ENCODE peak calls at places on chromosomes 6 and 20, in seven cellular contexts. One of them, this sample, is unnamed.

GRCh38 chr6:137094411-137095008 is 49.7 kb upstream of the IL20RA start:
- DNase-seq in mucosa of descending colon: no peak
- DNase-seq in neural crest cell: peak; percentile 51
- DNase-seq in RWPE1: peak; percentile 73
- DNase-seq in suprapubic skin: peak; percentile 76
- DNase-seq in foreskin fibroblast: peak; percentile 70
- DNase-seq in AG10803: peak; percentile 70
- DNase-seq in this sample: peak; percentile 68

GRCh38 chr6:6333498-6333897 is 13.0 kb upstream of the F13A1 start:
- DNase-seq in mucosa of descending colon: no peak
- DNase-seq in neural crest cell: no peak
- DNase-seq in RWPE1: no peak
- DNase-seq in suprapubic skin: no peak
- DNase-seq in foreskin fibroblast: no peak
- DNase-seq in AG10803: peak; percentile 60
- DNase-seq in this sample: no peak

GRCh38 chr20:39773380-39774000 is 811.3 kb downstream of the DHX35 start:
- DNase-seq in mucosa of descending colon: no peak
- DNase-seq in neural crest cell: no peak
- DNase-seq in RWPE1: no peak
- DNase-seq in suprapubic skin: no peak
- DNase-seq in foreskin fibroblast: no peak
- DNase-seq in AG10803: peak; percentile 3
- DNase-seq in this sample: no peak

GRCh38 chr6:93418448-93419303 is 683 bp downstream of the EPHA7 start:
- DNase-seq in mucosa of descending colon: peak; percentile 33
- DNase-seq in neural crest cell: peak; percentile 58
- DNase-seq in RWPE1: peak; percentile 21
- DNase-seq in suprapubic skin: peak; percentile 54
- DNase-seq in foreskin fibroblast: peak; percentile 32
- DNase-seq in AG10803: no peak
- DNase-seq in this sample: no peak

GRCh38 chr6:30322527-30323501 is 3.9 kb upstream of the TRIM39 start:
- DNase-seq in mucosa of descending colon: no peak
- DNase-seq in neural crest cell: no peak
- DNase-seq in RWPE1: no peak
- DNase-seq in suprapubic skin: no peak
- DNase-seq in foreskin fibroblast: peak; percentile 27
- DNase-seq in AG10803: peak; percentile 66
- DNase-seq in this sample: no peak

GRCh38 chr20:47204008-47204745 is 152.3 kb downstream of the ZMYND8 start:
- DNase-seq in mucosa of descending colon: no peak
- DNase-seq in neural crest cell: no peak
- DNase-seq in RWPE1: peak; percentile 79
- DNase-seq in suprapubic skin: no peak
- DNase-seq in foreskin fibroblast: peak; percentile 81
- DNase-seq in AG10803: peak; percentile 43
- DNase-seq in this sample: no peak

GRCh38 chr6:45920819-45921511 is 94.7 kb downstream of the CLIC5 start:
- DNase-seq in mucosa of descending colon: no peak
- DNase-seq in neural crest cell: no peak
- DNase-seq in RWPE1: no peak
- DNase-seq in suprapubic skin: no peak
- DNase-seq in foreskin fibroblast: no peak
- DNase-seq in AG10803: no peak
- DNase-seq in this sample: no peak

GRCh38 chr6:8859501-8859900 is 424.2 kb upstream of the SLC35B3 start:
- DNase-seq in mucosa of descending colon: no peak
- DNase-seq in neural crest cell: no peak
- DNase-seq in RWPE1: no peak
- DNase-seq in suprapubic skin: no peak
- DNase-seq in foreskin fibroblast: no peak
- DNase-seq in AG10803: no peak
- DNase-seq in this sample: peak; percentile 15

GRCh38 chr6:26361544-26361943 is 3.5 kb upstream of the BTN3A2 start:
- DNase-seq in mucosa of descending colon: no peak
- DNase-seq in neural crest cell: no peak
- DNase-seq in RWPE1: no peak
- DNase-seq in suprapubic skin: no peak
- DNase-seq in foreskin fibroblast: no peak
- DNase-seq in AG10803: no peak
- DNase-seq in this sample: no peak

GRCh38 chr6:44527191-44527960 is 139.9 kb downstream of the CDC5L start:
- DNase-seq in mucosa of descending colon: no peak
- DNase-seq in neural crest cell: no peak
- DNase-seq in RWPE1: no peak
- DNase-seq in suprapubic skin: no peak
- DNase-seq in foreskin fibroblast: no peak
- DNase-seq in AG10803: peak; percentile 36
- DNase-seq in this sample: no peak

GRCh38 chr6:27836080-27836782 is 76.0 kb downstream of the OR2B2 start:
- DNase-seq in mucosa of descending colon: no peak
- DNase-seq in neural crest cell: no peak
- DNase-seq in RWPE1: no peak
- DNase-seq in suprapubic skin: no peak
- DNase-seq in foreskin fibroblast: no peak
- DNase-seq in AG10803: no peak
- DNase-seq in this sample: no peak

GRCh38 chr6:159929819-159930218 is 39.0 kb downstream of the MAS1 start:
- DNase-seq in mucosa of descending colon: no peak
- DNase-seq in neural crest cell: no peak
- DNase-seq in RWPE1: no peak
- DNase-seq in suprapubic skin: no peak
- DNase-seq in foreskin fibroblast: no peak
- DNase-seq in AG10803: no peak
- DNase-seq in this sample: no peak

GRCh38 chr6:109853426-109853825 is 124.7 kb upstream of the GPR6 start:
- DNase-seq in mucosa of descending colon: no peak
- DNase-seq in neural crest cell: no peak
- DNase-seq in RWPE1: no peak
- DNase-seq in suprapubic skin: no peak
- DNase-seq in foreskin fibroblast: no peak
- DNase-seq in AG10803: no peak
- DNase-seq in this sample: no peak

GRCh38 chr6:163352011-163352685 is 62.4 kb upstream of the QKI start:
- DNase-seq in mucosa of descending colon: no peak
- DNase-seq in neural crest cell: no peak
- DNase-seq in RWPE1: peak; percentile 24
- DNase-seq in suprapubic skin: no peak
- DNase-seq in foreskin fibroblast: no peak
- DNase-seq in AG10803: no peak
- DNase-seq in this sample: no peak

GRCh38 chr6:113169484-113169883 is 687.7 kb upstream of the MARCKS start:
- DNase-seq in mucosa of descending colon: no peak
- DNase-seq in neural crest cell: no peak
- DNase-seq in RWPE1: no peak
- DNase-seq in suprapubic skin: no peak
- DNase-seq in foreskin fibroblast: no peak
- DNase-seq in AG10803: no peak
- DNase-seq in this sample: no peak

GRCh38 chr6:107489636-107490567 is at the start of gene SOBP:
- DNase-seq in mucosa of descending colon: peak; percentile 66
- DNase-seq in neural crest cell: peak; percentile 76
- DNase-seq in RWPE1: peak; percentile 14
- DNase-seq in suprapubic skin: no peak
- DNase-seq in foreskin fibroblast: peak; percentile 28
- DNase-seq in AG10803: no peak
- DNase-seq in this sample: no peak

GRCh38 chr6:1667012-1667804 is 57.5 kb downstream of the FOXC1 start:
- DNase-seq in mucosa of descending colon: no peak
- DNase-seq in neural crest cell: no peak
- DNase-seq in RWPE1: no peak
- DNase-seq in suprapubic skin: no peak
- DNase-seq in foreskin fibroblast: peak; percentile 15
- DNase-seq in AG10803: peak; percentile 41
- DNase-seq in this sample: no peak

GRCh38 chr6:97963148-97963680 is 680.2 kb upstream of the MMS22L start:
- DNase-seq in mucosa of descending colon: no peak
- DNase-seq in neural crest cell: no peak
- DNase-seq in RWPE1: peak; percentile 13
- DNase-seq in suprapubic skin: no peak
- DNase-seq in foreskin fibroblast: no peak
- DNase-seq in AG10803: no peak
- DNase-seq in this sample: peak; percentile 22

GRCh38 chr20:40254023-40254772 is 434.8 kb downstream of the MAFB start:
- DNase-seq in mucosa of descending colon: no peak
- DNase-seq in neural crest cell: no peak
- DNase-seq in RWPE1: no peak
- DNase-seq in suprapubic skin: no peak
- DNase-seq in foreskin fibroblast: no peak
- DNase-seq in AG10803: no peak
- DNase-seq in this sample: no peak

GRCh38 chr6:11412011-11412424 is 125.5 kb upstream of the TMEM170B start:
- DNase-seq in mucosa of descending colon: no peak
- DNase-seq in neural crest cell: no peak
- DNase-seq in RWPE1: no peak
- DNase-seq in suprapubic skin: no peak
- DNase-seq in foreskin fibroblast: peak; percentile 57
- DNase-seq in AG10803: peak; percentile 67
- DNase-seq in this sample: no peak

GRCh38 chr6:11411592-11411991 is 126.0 kb upstream of the TMEM170B start:
- DNase-seq in mucosa of descending colon: no peak
- DNase-seq in neural crest cell: no peak
- DNase-seq in RWPE1: no peak
- DNase-seq in suprapubic skin: no peak
- DNase-seq in foreskin fibroblast: no peak
- DNase-seq in AG10803: no peak
- DNase-seq in this sample: no peak

GRCh38 chr6:11413112-11413687 is 124.3 kb upstream of the TMEM170B start:
- DNase-seq in mucosa of descending colon: no peak
- DNase-seq in neural crest cell: no peak
- DNase-seq in RWPE1: no peak
- DNase-seq in suprapubic skin: no peak
- DNase-seq in foreskin fibroblast: no peak
- DNase-seq in AG10803: no peak
- DNase-seq in this sample: no peak

GRCh38 chr6:11413728-11414127 is 123.8 kb upstream of the TMEM170B start:
- DNase-seq in mucosa of descending colon: no peak
- DNase-seq in neural crest cell: no peak
- DNase-seq in RWPE1: no peak
- DNase-seq in suprapubic skin: no peak
- DNase-seq in foreskin fibroblast: no peak
- DNase-seq in AG10803: peak; percentile 70
- DNase-seq in this sample: no peak

GRCh38 chr6:11412616-11413015 is 124.9 kb upstream of the TMEM170B start:
- DNase-seq in mucosa of descending colon: no peak
- DNase-seq in neural crest cell: no peak
- DNase-seq in RWPE1: no peak
- DNase-seq in suprapubic skin: no peak
- DNase-seq in foreskin fibroblast: no peak
- DNase-seq in AG10803: no peak
- DNase-seq in this sample: no peak
- TF ChIP-seq CTCF in mucosa of descending colon: no peak
- TF ChIP-seq CTCF in neural crest cell: no peak
- TF ChIP-seq CTCF in RWPE1: no peak
- TF ChIP-seq CTCF in suprapubic skin: no peak
- TF ChIP-seq CTCF in foreskin fibroblast: no peak
- TF ChIP-seq CTCF in AG10803: no peak
- TF ChIP-seq CTCF in this sample: no peak

GRCh38 chr6:169225887-169226286 is 27.8 kb downstream of the THBS2 start:
- DNase-seq in mucosa of descending colon: no peak
- DNase-seq in neural crest cell: no peak
- DNase-seq in RWPE1: no peak
- DNase-seq in suprapubic skin: no peak
- DNase-seq in foreskin fibroblast: no peak
- DNase-seq in AG10803: no peak
- DNase-seq in this sample: no peak
- TF ChIP-seq CTCF in mucosa of descending colon: no peak
- TF ChIP-seq CTCF in neural crest cell: no peak
- TF ChIP-seq CTCF in RWPE1: no peak
- TF ChIP-seq CTCF in suprapubic skin: no peak
- TF ChIP-seq CTCF in foreskin fibroblast: no peak
- TF ChIP-seq CTCF in AG10803: no peak
- TF ChIP-seq CTCF in this sample: no peak

GRCh38 chr20:1964061-1964460 is 29.8 kb downstream of the PDYN start:
- DNase-seq in mucosa of descending colon: no peak
- DNase-seq in neural crest cell: no peak
- DNase-seq in RWPE1: no peak
- DNase-seq in suprapubic skin: no peak
- DNase-seq in foreskin fibroblast: no peak
- DNase-seq in AG10803: no peak
- DNase-seq in this sample: no peak

GRCh38 chr20:1964659-1965405 is 29.0 kb downstream of the PDYN start:
- DNase-seq in mucosa of descending colon: no peak
- DNase-seq in neural crest cell: no peak
- DNase-seq in RWPE1: no peak
- DNase-seq in suprapubic skin: no peak
- DNase-seq in foreskin fibroblast: no peak
- DNase-seq in AG10803: no peak
- DNase-seq in this sample: no peak

GRCh38 chr20:1961374-1961773 is 32.5 kb downstream of the PDYN start:
- DNase-seq in mucosa of descending colon: no peak
- DNase-seq in neural crest cell: no peak
- DNase-seq in RWPE1: no peak
- DNase-seq in suprapubic skin: no peak
- DNase-seq in foreskin fibroblast: no peak
- DNase-seq in AG10803: no peak
- DNase-seq in this sample: no peak

GRCh38 chr20:1968958-1969357 is 24.9 kb downstream of the PDYN start:
- DNase-seq in mucosa of descending colon: no peak
- DNase-seq in neural crest cell: no peak
- DNase-seq in RWPE1: no peak
- DNase-seq in suprapubic skin: no peak
- DNase-seq in foreskin fibroblast: no peak
- DNase-seq in AG10803: no peak
- DNase-seq in this sample: no peak

DNA sequence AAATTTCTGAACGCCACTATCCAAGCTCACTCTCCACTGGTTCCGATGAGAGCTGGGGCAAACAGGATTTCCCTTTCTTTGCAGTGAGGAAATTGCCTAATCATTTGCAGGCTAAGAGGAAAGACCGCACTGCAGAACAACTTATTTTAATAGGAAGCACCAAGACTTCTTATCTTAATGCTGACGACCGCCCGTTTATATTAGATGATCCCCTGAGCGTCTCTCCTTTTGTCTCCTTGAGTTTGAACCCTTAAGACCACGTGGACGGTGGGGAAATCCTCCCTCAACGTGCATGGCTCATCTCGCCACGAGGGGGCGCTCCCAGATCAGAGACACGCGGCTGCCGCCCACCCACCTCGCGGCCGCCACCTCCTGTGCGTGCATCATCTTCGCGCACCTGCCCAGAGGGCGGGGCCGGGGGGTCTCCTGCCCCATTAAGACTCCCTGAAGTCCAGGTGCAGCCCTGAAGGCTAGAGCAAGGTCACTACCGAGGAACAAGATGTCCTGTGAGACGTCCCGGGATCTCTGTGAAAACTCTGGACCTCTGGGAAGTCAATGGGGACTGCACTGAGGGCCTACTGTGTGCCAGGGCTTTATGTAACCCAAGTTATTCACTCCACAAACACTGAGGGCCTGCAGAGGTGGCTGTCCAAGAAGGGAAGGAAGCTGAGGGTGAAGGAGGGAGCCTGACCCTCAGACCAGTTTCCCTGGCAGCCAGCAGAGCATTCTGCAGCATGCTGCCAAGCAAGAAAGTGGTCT is 28.2 kb downstream of the PDYN start:
- DNase-seq in mucosa of descending colon: peak; percentile 74
- DNase-seq in neural crest cell: peak; percentile 83
- DNase-seq in RWPE1: peak; percentile 79
- DNase-seq in suprapubic skin: peak; percentile 86
- DNase-seq in foreskin fibroblast: peak; percentile 41
- DNase-seq in AG10803: peak; percentile 46
- DNase-seq in this sample: no peak
- TF ChIP-seq CTCF in mucosa of descending colon: peak; percentile 88
- TF ChIP-seq CTCF in neural crest cell: peak; percentile 98
- TF ChIP-seq CTCF in RWPE1: peak; percentile 98
- TF ChIP-seq CTCF in suprapubic skin: peak; percentile 88
- TF ChIP-seq CTCF in foreskin fibroblast: peak; percentile 96
- TF ChIP-seq CTCF in AG10803: peak; percentile 84
- TF ChIP-seq CTCF in this sample: peak; percentile 88

GRCh38 chr6:39451831-39452230 is 129.3 kb upstream of the KCNK16 start:
- DNase-seq in mucosa of descending colon: no peak
- DNase-seq in neural crest cell: no peak
- DNase-seq in RWPE1: no peak
- DNase-seq in suprapubic skin: no peak
- DNase-seq in foreskin fibroblast: no peak
- DNase-seq in AG10803: no peak
- DNase-seq in this sample: no peak
- TF ChIP-seq CTCF in mucosa of descending colon: no peak
- TF ChIP-seq CTCF in neural crest cell: peak; percentile 58
- TF ChIP-seq CTCF in RWPE1: no peak
- TF ChIP-seq CTCF in suprapubic skin: no peak
- TF ChIP-seq CTCF in foreskin fibroblast: no peak
- TF ChIP-seq CTCF in AG10803: peak; percentile 40
- TF ChIP-seq CTCF in this sample: peak; percentile 40

This sample was measured in astrocyte of the cerebellum.